ENCODE peak calls at places on chromosome 6, in six cellular contexts. Q is SK-N-SH, Y is HepG2, O is neural progenitor cell, D is adrenal gland, I is heart right ventricle. E is an unnamed sample. For H3K4me1, the result is how much of the 10 kb centered on the place peaks cover.

GRCh38 chr6:112216699-112217551 is 37.4 kb downstream of the LAMA4 start:
- DNase-seq in Q (no peak), Y (no peak), O (no peak), D (no peak), I (no peak), E (peak)

GRCh38 chr6:118776607-118777549 is 117.1 kb upstream of the ASF1A start:
- DNase-seq in Q (peak), Y (peak), O (peak), D (peak), I (no peak), E (peak)

GRCh38 chr6:28239636-28240035 is 12.4 kb downstream of the ZKSCAN4 start:
- DNase-seq in Q (no peak), Y (no peak), O (no peak), D (no peak), I (no peak), E (no peak)

GRCh38 chr6:90374201-90374600 is 77.6 kb upstream of the BACH2 start:
- DNase-seq in Q (no peak), Y (no peak), O (no peak), D (no peak), I (no peak), E (no peak)

GRCh38 chr6:48111575-48111974 is 578 bp upstream of the PTCHD4 start:
- DNase-seq in Q (no peak), Y (no peak), O (peak), D (no peak), I (no peak), E (no peak)

GRCh38 chr6:143098054-143098673 is 37.5 kb downstream of the AIG1 start:
- DNase-seq in Q (no peak), Y (no peak), O (no peak), D (no peak), I (no peak), E (no peak)

GRCh38 chr6:37242429-37243052 is 15.0 kb upstream of the TBC1D22B start:
- DNase-seq in Q (no peak), Y (peak), O (no peak), D (peak), I (no peak), E (peak)

GRCh38 chr6:36364669-36365479 is 22.6 kb downstream of the ETV7 start:
- DNase-seq in Q (no peak), Y (no peak), O (no peak), D (no peak), I (no peak), E (no peak)

GRCh38 chr6:156781882-156782631 is 4.9 kb downstream of the ARID1B start:
- DNase-seq in Q (no peak), Y (no peak), O (no peak), D (no peak), I (no peak), E (peak)

GRCh38 chr6:24126586-24127192 is 674 bp downstream of the NRSN1 start:
- DNase-seq in Q (peak), Y (peak), O (peak), D (no peak), I (no peak), E (no peak)

GRCh38 chr6:132684267-132684666 is 25.3 kb upstream of the TAAR1 start:
- DNase-seq in Q (no peak), Y (no peak), O (no peak), D (no peak), I (no peak), E (no peak)

GRCh38 chr6:170347091-170347490 is 40.5 kb downstream of the FAM120B start:
- DNase-seq in Q (no peak), Y (no peak), O (no peak), D (no peak), I (no peak), E (no peak)

GRCh38 chr6:81749704-81750103 is 2.8 kb downstream of the TENT5A start:
- DNase-seq in Q (no peak), Y (no peak), O (no peak), D (no peak), I (no peak), E (no peak)

DNA sequence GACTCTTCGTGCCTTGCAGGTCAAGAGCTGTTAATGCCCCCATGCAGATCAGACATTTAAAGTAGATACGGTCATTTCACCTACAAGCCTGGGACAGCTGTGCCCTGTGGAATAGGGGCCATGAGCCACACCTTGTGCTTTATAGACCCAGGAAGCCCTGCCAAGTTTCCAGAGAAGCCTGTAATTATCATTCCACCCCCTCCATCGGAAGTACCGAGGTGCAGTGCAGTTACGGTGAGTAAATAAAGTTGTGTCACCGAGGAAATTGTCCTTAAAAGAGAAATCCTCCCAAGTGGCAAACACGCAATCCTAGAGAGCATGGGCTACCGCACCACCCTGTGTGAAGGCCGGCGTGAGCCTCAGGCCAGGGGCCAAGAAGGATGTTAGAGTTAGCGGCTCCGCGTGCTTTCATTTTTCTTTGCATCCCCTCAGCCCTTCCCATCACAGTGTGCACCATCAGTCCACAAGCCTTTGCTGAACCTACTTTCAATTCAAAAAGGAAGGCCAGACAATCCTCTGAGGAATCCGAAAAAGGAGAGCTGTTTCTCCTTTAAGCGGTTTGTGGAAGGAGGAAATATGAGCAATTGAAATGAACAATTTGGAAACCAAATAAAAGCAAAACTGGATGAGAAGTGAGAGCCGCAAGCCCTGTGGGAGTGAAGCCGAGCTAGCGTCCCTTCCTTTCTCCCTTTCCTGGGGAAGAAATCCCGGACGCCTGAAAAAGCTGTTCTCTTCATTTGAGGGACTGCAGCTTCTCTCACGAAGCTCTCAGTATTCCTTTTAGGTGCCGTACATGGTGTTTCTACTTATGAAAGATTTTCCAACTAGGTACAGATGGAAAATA is 183.3 kb upstream of the PDE10A start:
- DNase-seq in Q (no peak), Y (no peak), O (no peak), D (no peak), I (no peak), E (no peak)
- H3K4me3 ChIP-seq in Q (no peak), Y (no peak), O (no peak), D (no peak), I (peak), E (no peak)

GRCh38 chr6:53919881-53920360 is 125.1 kb downstream of the LRRC1 start:
- DNase-seq in Q (no peak), Y (no peak), O (no peak), D (no peak), I (no peak), E (no peak)

GRCh38 chr6:53918854-53919253 is 124.0 kb downstream of the LRRC1 start:
- DNase-seq in Q (no peak), Y (no peak), O (no peak), D (no peak), I (no peak), E (no peak)

GRCh38 chr6:53922571-53922981 is 127.8 kb downstream of the LRRC1 start:
- DNase-seq in Q (no peak), Y (peak), O (peak), D (no peak), I (no peak), E (peak)

GRCh38 chr6:53921639-53922038 is 126.8 kb downstream of the LRRC1 start:
- DNase-seq in Q (no peak), Y (no peak), O (no peak), D (no peak), I (no peak), E (no peak)

GRCh38 chr6:53920881-53921280 is 126.1 kb downstream of the LRRC1 start:
- DNase-seq in Q (no peak), Y (no peak), O (no peak), D (no peak), I (no peak), E (no peak)
- H3K4me1 ChIP-seq in Q (under half), Y (under half), O (under half), D (under half), I (under half), E (under half)

GRCh38 chr6:84581494-84582259 is 182.7 kb downstream of the TBX18 start:
- DNase-seq in Q (no peak), Y (no peak), O (no peak), D (no peak), I (no peak), E (no peak)

GRCh38 chr6:84575264-84575663 is 189.1 kb downstream of the TBX18 start:
- DNase-seq in Q (no peak), Y (no peak), O (no peak), D (no peak), I (no peak), E (no peak)

GRCh38 chr6:84579404-84579803 is 185.0 kb downstream of the TBX18 start:
- DNase-seq in Q (no peak), Y (no peak), O (no peak), D (no peak), I (no peak), E (no peak)

DNA sequence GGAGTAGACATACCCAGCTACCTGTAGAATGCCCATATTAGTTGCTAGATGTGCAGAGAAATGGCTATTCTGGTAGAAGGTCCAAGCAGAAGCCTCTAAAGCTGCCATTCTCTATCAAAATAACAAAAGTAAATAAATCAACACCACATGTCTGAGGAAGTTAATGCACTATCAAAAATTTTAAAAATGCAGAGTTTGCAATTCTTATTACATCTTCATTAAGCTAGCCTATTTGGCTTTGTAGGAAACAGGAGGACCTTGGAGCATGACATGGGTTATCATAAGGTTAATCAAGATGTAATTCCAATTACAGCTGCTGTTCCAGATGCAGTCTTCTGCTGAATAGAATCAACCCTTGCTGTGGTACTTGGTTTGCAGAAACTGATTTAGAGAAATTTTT is 188.4 kb downstream of the TBX18 start:
- DNase-seq in Q (no peak), Y (no peak), O (no peak), D (no peak), I (no peak), E (no peak)
- H3K27ac ChIP-seq in Q (peak), Y (no peak), O (no peak), D (no peak), I (no peak), E (no peak)

DNA sequence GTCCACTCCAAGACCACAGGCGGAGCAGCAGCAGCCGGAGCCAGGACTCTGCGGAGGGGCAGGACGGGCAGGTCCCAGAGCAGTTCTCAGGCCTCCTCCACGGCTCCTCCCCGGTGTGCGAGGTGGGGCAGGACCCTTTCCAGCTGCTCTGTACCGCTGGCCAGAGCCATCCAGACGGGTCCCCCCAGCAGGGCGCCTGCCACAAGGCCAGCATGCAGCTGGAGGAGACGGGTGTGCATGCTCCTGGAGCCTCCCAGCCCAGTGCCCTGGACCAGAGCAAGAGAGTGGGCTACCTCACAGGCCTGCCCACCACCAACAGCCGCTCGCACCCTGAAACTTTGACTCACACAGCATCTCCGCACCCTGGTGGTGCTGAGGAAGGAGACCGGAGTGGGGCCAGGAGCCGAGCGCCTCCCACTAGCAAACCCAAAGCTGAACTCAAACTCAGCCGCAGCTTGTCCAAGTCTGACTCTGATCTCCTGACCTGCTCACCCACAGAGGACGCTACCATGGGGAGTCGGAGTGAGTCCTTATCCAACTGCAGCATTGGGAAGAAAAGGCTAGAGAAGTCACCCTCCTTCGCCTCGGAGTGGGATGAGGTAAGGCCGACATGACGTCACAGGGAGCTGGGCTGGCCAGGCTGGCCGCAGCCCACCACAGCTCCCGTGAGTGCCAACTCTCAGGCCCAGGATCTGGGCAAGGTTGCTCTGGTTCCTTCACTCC is 123.5 kb downstream of the TCP11 start:
- DNase-seq in Q (no peak), Y (no peak), O (no peak), D (peak), I (peak), E (no peak)
- H3K4me3 ChIP-seq in Q (no peak), Y (no peak), O (no peak), D (peak), I (peak), E (no peak)